ENCODE peak calls at places on chromosomes 7 and 10, in five cellular contexts. X is ovary; P is heart left ventricle; Q is CD4-positive, alpha-beta memory T cell; A is astrocyte. F is an unnamed sample.

GRCh38 chr7:14507617-14508016 is 394.9 kb downstream of the DGKB start:
- DNase-seq in Q (no peak), P (no peak), X (no peak), A (peak; percentile 49), F (no peak)

GRCh38 chr7:97018126-97018601 is 6.5 kb downstream of the DLX5 start:
- DNase-seq in X (no peak), P (no peak), A (no peak), Q (no peak), F (no peak)

GRCh38 chr10:78524941-78525340 is 491.3 kb downstream of the RPS24 start:
- DNase-seq in A (no peak), P (no peak), Q (no peak), X (no peak), F (no peak)

GRCh38 chr7:29884399-29885272 is 78.3 kb downstream of the WIPF3 start:
- DNase-seq in A (no peak), Q (no peak), P (no peak), X (peak; percentile 48), F (no peak)

GRCh38 chr7:74103219-74103772 is 19.7 kb downstream of the LIMK1 start:
- DNase-seq in P (no peak), X (no peak), A (no peak), Q (no peak), F (no peak)

GRCh38 chr10:131580674-131581073 is 269.2 kb upstream of the TCERG1L start:
- DNase-seq in Q (no peak), X (no peak), P (no peak), A (no peak), F (no peak)

GRCh38 chr10:11081413-11081812 is 63.7 kb downstream of the CELF2 start:
- DNase-seq in Q (no peak), P (no peak), X (no peak), A (no peak), F (no peak)

GRCh38 chr10:4498763-4499251 is 327.2 kb upstream of the AKR1E2 start:
- DNase-seq in P (no peak), A (peak; percentile 94), X (no peak), Q (no peak), F (no peak)

GRCh38 chr7:134676743-134677142 is 30.1 kb downstream of the BPGM start:
- DNase-seq in X (no peak), Q (no peak), P (no peak), A (no peak), F (no peak)

GRCh38 chr10:123944661-123945060 is 53.1 kb upstream of the CPXM2 start:
- DNase-seq in X (peak; percentile 60), A (no peak), Q (no peak), P (no peak), F (no peak)

GRCh38 chr7:1642291-1642728 is 27.8 kb upstream of the ELFN1 start:
- DNase-seq in A (no peak), X (no peak), P (no peak), Q (no peak), F (no peak)

GRCh38 chr10:21692909-21693308 is 158.9 kb downstream of the MLLT10 start:
- DNase-seq in A (no peak), P (no peak), Q (no peak), X (no peak), F (no peak)

GRCh38 chr10:93471110-93471651 is 11.0 kb downstream of the MYOF start:
- DNase-seq in P (no peak), Q (no peak), A (peak; percentile 97), X (no peak), F (no peak)

GRCh38 chr7:115478426-115478825 is 552.1 kb downstream of the TFEC start:
- DNase-seq in P (no peak), Q (no peak), X (no peak), A (peak; percentile 27), F (no peak)

GRCh38 chr10:132248455-132249231 is 59.1 kb downstream of the STK32C start:
- DNase-seq in A (no peak), Q (peak; percentile 69), P (peak; percentile 85), X (no peak), F (no peak)

GRCh38 chr7:28419717-28420116 is 7.4 kb downstream of the CREB5 start:
- DNase-seq in Q (no peak), X (no peak), A (peak; percentile 81), P (no peak), F (no peak)

GRCh38 chr7:129264534-129264933 is 39.7 kb downstream of the AHCYL2 start:
- DNase-seq in Q (no peak), X (no peak), A (no peak), P (no peak), F (no peak)

GRCh38 chr7:73892003-73892975 is 31.3 kb downstream of the TMEM270 start:
- DNase-seq in X (peak; percentile 73), P (no peak), A (peak; percentile 65), Q (no peak), F (no peak)

GRCh38 chr7:114554781-114555537 is 140.3 kb downstream of the FOXP2 start:
- DNase-seq in P (no peak), A (peak; percentile 59), Q (no peak), X (no peak), F (no peak)

GRCh38 chr7:72540106-72540611 is 128.0 kb upstream of the CALN1 start:
- DNase-seq in A (no peak), X (no peak), Q (no peak), P (no peak), F (no peak)

GRCh38 chr10:75234683-75235374 is 928 bp downstream of the COMTD1 start:
- DNase-seq in X (peak; percentile 64), A (no peak), Q (no peak), P (peak; percentile 79), F (no peak)

GRCh38 chr7:356691-357462 is 66.9 kb downstream of the FOXL3 start:
- DNase-seq in P (no peak), A (no peak), Q (no peak), X (no peak), F (no peak)

GRCh38 chr7:148791506-148791905 is 92.6 kb downstream of the EZH2 start:
- DNase-seq in P (no peak), X (no peak), A (no peak), Q (no peak), F (no peak)

GRCh38 chr7:127930341-127931328 is 100.6 kb downstream of the LRRC4 start:
- DNase-seq in Q (no peak), X (no peak), A (no peak), P (no peak), F (no peak)

GRCh38 chr10:29535778-29536459 is 98.9 kb downstream of the SVIL start:
- DNase-seq in A (peak; percentile 27), P (no peak), Q (no peak), X (no peak), F (no peak)

GRCh38 chr10:62815373-62816111 is 624 bp downstream of the EGR2 start:
- DNase-seq in X (peak; percentile 43), A (peak; percentile 31), Q (peak; percentile 30), P (no peak), F (peak; percentile 27)

GRCh38 chr7:140475747-140476333 is 3.5 kb downstream of the MKRN1 start:
- DNase-seq in X (no peak), P (no peak), Q (peak; percentile 52), A (peak; percentile 7), F (peak; percentile 64)

GRCh38 chr10:51113007-51113406 is 38.7 kb downstream of the PRKG1 start:
- DNase-seq in P (no peak), A (no peak), Q (no peak), X (no peak), F (no peak)

GRCh38 chr7:7117935-7118586 is 64.3 kb upstream of the C1GALT1 start:
- DNase-seq in P (no peak), A (no peak), Q (no peak), X (no peak), F (no peak)

GRCh38 chr10:22505923-22506685 is 160.8 kb downstream of the SPAG6 start:
- DNase-seq in X (no peak), Q (peak; percentile 14), A (no peak), P (no peak), F (peak; percentile 10)

GRCh38 chr7:156778201-156778600 is 114.8 kb downstream of the LMBR1 start:
- DNase-seq in A (no peak), Q (no peak), P (no peak), X (no peak), F (no peak)

GRCh38 chr7:156778668-156779067 is 114.3 kb downstream of the LMBR1 start:
- DNase-seq in Q (no peak), A (no peak), X (no peak), P (no peak), F (no peak)

GRCh38 chr7:156783864-156784263 is 109.1 kb downstream of the LMBR1 start:
- DNase-seq in A (no peak), X (no peak), P (no peak), Q (no peak), F (no peak)

GRCh38 chr7:156781972-156782371 is 111.0 kb downstream of the LMBR1 start:
- DNase-seq in Q (no peak), A (no peak), X (no peak), P (no peak), F (no peak)

DNA sequence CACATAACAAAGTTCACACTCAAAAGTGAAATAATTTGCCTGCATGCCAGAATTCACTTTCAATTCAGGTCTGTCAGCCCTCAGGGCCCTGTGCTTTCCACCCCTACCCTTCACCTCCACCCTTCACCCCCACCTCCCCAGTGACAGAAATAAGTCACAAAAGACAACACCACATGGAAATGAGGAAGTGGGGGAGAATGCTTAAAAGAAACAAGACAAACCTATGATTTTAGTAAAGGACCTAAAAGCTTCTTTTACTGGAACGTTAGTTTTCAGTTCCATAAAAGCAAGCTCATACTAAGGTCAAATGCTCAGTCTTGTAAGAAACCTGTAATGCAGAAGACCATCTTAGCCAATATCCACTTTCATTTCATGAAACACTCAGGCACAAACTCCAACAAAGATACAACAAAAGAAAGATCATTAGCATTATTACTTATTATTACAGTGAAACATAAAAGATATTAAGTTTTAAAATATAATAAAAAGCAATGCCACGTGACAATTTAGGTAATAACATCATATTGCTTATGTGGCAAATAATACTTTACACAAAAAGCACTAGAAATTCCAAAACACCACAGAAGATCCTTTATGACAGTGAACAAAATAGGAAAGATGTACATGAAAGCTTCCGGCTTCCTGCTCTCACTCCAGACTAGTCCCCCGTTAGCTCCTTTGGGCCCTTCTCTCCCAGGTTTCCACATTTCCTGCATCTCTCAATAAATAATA is 112.1 kb downstream of the LMBR1 start:
- DNase-seq in A (no peak), Q (no peak), P (no peak), X (no peak), F (no peak)
- H3K27ac ChIP-seq in A (no peak overlapping the region), Q (no peak overlapping the region), P (no peak overlapping the region), X (no peak overlapping the region), F (no peak overlapping the region)

GRCh38 chr7:151120896-151121295 is 34.6 kb downstream of the AGAP3 start:
- DNase-seq in A (no peak), Q (no peak), X (no peak), P (no peak), F (no peak)
- H3K36me3 ChIP-seq in A (peaks cover 8% of the 10 kb centered on the region), Q (no peaks in the 10 kb centered on the region), X (no peaks in the 10 kb centered on the region), P (no peaks in the 10 kb centered on the region), F (no peaks in the 10 kb centered on the region)

GRCh38 chr10:102423372-102423968 is 2.8 kb downstream of the FBXL15 start:
- DNase-seq in A (no peak), P (no peak), Q (no peak), X (peak; percentile 30), F (no peak)
- H3K27ac ChIP-seq in A (no peak overlapping the region), P (no peak overlapping the region), Q (no peak overlapping the region), X (no peak overlapping the region), F (no peak overlapping the region)

DNA sequence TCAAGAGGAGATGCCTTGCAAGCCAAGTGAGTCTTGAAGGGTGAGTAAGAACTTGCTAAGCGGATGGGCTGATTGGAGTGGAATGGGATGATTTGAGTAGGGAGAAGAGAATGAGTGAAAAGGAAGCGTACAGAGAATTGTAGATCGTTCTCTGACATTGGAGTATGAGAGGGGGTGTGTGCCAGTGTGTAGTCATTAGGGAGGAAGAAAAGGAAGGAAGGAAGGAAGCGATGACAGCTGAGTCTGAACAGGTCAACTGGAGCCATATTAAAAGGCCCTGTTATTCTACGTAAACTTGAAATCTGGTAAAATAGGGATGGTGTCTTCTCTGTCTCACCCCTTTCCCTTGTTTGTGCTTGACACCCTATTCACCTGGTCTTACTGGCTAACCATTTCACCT is 55.1 kb downstream of the SLK start:
- DNase-seq in Q (no peak), A (no peak), P (no peak), X (no peak), F (no peak)
- H3K36me3 ChIP-seq in Q (peaks cover 77% of the 10 kb centered on the region), A (peaks cover 48% of the 10 kb centered on the region), P (peaks cover 43% of the 10 kb centered on the region), X (no peaks in the 10 kb centered on the region), F (peaks cover 62% of the 10 kb centered on the region)